ENCODE peak calls at places on chromosomes 1 and 21, in four cellular contexts. J is MM.1S, E is H9, K is PC-3. M is an unnamed sample.

GRCh38 chr1:167984886-167985489 is 48.1 kb upstream of the MPC2 start:
- DNase-seq in K (no peak), J (no peak), E (no peak), M (no peak)

GRCh38 chr1:23838401-23838866 is 13.2 kb upstream of the HMGCL start:
- DNase-seq in J (peak; percentile 52), E (peak; percentile 64), K (peak; percentile 49), M (peak; percentile 13)

GRCh38 chr1:176849281-176849680 is 315.2 kb downstream of the ASTN1 start:
- DNase-seq in J (no peak), E (no peak), K (no peak), M (no peak)

GRCh38 chr1:152801333-152801732 is 4.8 kb downstream of the LCE1D start:
- DNase-seq in K (no peak), E (no peak), J (no peak), M (no peak)

GRCh38 chr1:202618387-202619022 is 91.7 kb downstream of the SYT2 start:
- DNase-seq in K (peak; percentile 23), E (no peak), J (no peak), M (peak; percentile 68)

GRCh38 chr1:78651247-78651646 is 1.6 kb downstream of the IFI44 start:
- DNase-seq in K (no peak), E (no peak), J (no peak), M (peak; percentile 13)

GRCh38 chr1:155241069-155241679 is 14.1 kb downstream of the ENTREP3 start:
- DNase-seq in J (peak; percentile 89), K (peak; percentile 89), E (peak; percentile 78), M (peak; percentile 83)

GRCh38 chr1:231596337-231596791 is 30.2 kb upstream of the DISC1 start:
- DNase-seq in K (no peak), J (no peak), E (no peak), M (no peak)

GRCh38 chr1:170586942-170587593 is 55.1 kb downstream of the GORAB start:
- DNase-seq in K (no peak), E (no peak), J (no peak), M (peak; percentile 40)

GRCh38 chr1:34237416-34237815 is 60.7 kb downstream of the C1orf94 start:
- DNase-seq in E (no peak), J (no peak), K (no peak), M (no peak)

GRCh38 chr1:62716397-62716796 is 28.2 kb upstream of the DOCK7 start:
- DNase-seq in K (no peak), J (no peak), E (no peak), M (no peak)

GRCh38 chr1:238652346-238652968 is 733.9 kb upstream of the CHRM3 start:
- DNase-seq in J (no peak), E (no peak), K (peak; percentile 62), M (peak; percentile 87)

GRCh38 chr1:62318756-62319544 is at the start of gene KANK4:
- DNase-seq in E (peak; percentile 54), J (no peak), K (no peak), M (no peak)

GRCh38 chr1:160664573-160665051 is 17.8 kb upstream of the SLAMF1 start:
- DNase-seq in K (no peak), J (peak; percentile 59), E (no peak), M (no peak)

GRCh38 chr1:161738627-161739287 is 10.8 kb upstream of the DUSP12 start:
- DNase-seq in E (peak; percentile 40), K (peak; percentile 91), J (peak; percentile 66), M (peak; percentile 88)

GRCh38 chr1:51341876-51342496 is 11.6 kb upstream of the TTC39A start:
- DNase-seq in J (no peak), E (no peak), K (no peak), M (no peak)

GRCh38 chr21:41426656-41427311 is 745 bp downstream of the MX1 start:
- DNase-seq in E (peak; percentile 33), K (no peak), J (no peak), M (no peak)

GRCh38 chr1:53107570-53108322 is 34.7 kb downstream of the SLC1A7 start:
- DNase-seq in J (no peak), K (peak; percentile 97), E (no peak), M (peak; percentile 94)

GRCh38 chr1:205259361-205259832 is 31.7 kb downstream of the TMCC2 start:
- DNase-seq in K (no peak), J (peak; percentile 59), E (no peak), M (peak; percentile 54)

GRCh38 chr1:73839922-73840321 is 358.1 kb downstream of the LRRIQ3 start:
- DNase-seq in K (peak; percentile 48), E (no peak), J (peak; percentile 39), M (no peak)

GRCh38 chr21:43676391-43676790 is 17.0 kb downstream of the RRP1B start:
- DNase-seq in J (no peak), K (no peak), E (no peak), M (no peak)

GRCh38 chr1:207309775-207310273 is 11.7 kb upstream of the CD55 start:
- DNase-seq in J (no peak), K (peak; percentile 93), E (no peak), M (peak; percentile 70)

GRCh38 chr1:207888647-207889046 is 22.3 kb downstream of the CD34 start:
- DNase-seq in E (no peak), J (no peak), K (no peak), M (no peak)

GRCh38 chr1:55695553-55695952 is 480.4 kb upstream of the USP24 start:
- DNase-seq in E (no peak), J (no peak), K (no peak), M (peak; percentile 43)

GRCh38 chr1:220521755-220522154 is 6.2 kb upstream of the MARK1 start:
- DNase-seq in K (peak; percentile 42), E (no peak), J (no peak), M (no peak)

GRCh38 chr1:214569357-214570004 is 18.1 kb upstream of the PTPN14 start:
- DNase-seq in K (peak; percentile 85), J (no peak), E (no peak), M (peak; percentile 82)

GRCh38 chr21:20419780-20420179 is 578.4 kb upstream of the NCAM2 start:
- DNase-seq in E (no peak), K (no peak), J (no peak), M (no peak)

GRCh38 chr1:5747428-5748285 is 244.6 kb downstream of the NPHP4 start:
- DNase-seq in E (peak; percentile 39), K (no peak), J (no peak), M (no peak)

GRCh38 chr1:211732276-211732571 is 56.8 kb upstream of the NEK2 start:
- DNase-seq in J (no peak), E (no peak), K (no peak), M (no peak)

GRCh38 chr1:236760986-236761385 is 34.1 kb upstream of the MTR start:
- DNase-seq in J (no peak), E (no peak), K (no peak), M (no peak)

GRCh38 chr1:25347556-25347955 is 9.4 kb downstream of the TMEM50A start:
- DNase-seq in J (no peak), K (no peak), E (no peak), M (no peak)

GRCh38 chr1:25338188-25338981 is at the start of gene TMEM50A:
- DNase-seq in E (peak; percentile 92), J (peak; percentile 89), K (peak; percentile 79), M (peak; percentile 79)

GRCh38 chr1:25343872-25344271 is 5.7 kb downstream of the TMEM50A start:
- DNase-seq in K (peak; percentile 52), J (no peak), E (no peak), M (peak; percentile 89)

GRCh38 chr1:25341746-25342145 is 3.6 kb downstream of the TMEM50A start:
- DNase-seq in J (no peak), K (no peak), E (no peak), M (no peak)

GRCh38 chr1:25342846-25343245 is 4.7 kb downstream of the TMEM50A start:
- DNase-seq in J (no peak), E (no peak), K (no peak), M (no peak)
- H3K9ac ChIP-seq in J (no peak overlapping the region), E (no peak overlapping the region), K (no peak overlapping the region), M (no peak overlapping the region)

DNA sequence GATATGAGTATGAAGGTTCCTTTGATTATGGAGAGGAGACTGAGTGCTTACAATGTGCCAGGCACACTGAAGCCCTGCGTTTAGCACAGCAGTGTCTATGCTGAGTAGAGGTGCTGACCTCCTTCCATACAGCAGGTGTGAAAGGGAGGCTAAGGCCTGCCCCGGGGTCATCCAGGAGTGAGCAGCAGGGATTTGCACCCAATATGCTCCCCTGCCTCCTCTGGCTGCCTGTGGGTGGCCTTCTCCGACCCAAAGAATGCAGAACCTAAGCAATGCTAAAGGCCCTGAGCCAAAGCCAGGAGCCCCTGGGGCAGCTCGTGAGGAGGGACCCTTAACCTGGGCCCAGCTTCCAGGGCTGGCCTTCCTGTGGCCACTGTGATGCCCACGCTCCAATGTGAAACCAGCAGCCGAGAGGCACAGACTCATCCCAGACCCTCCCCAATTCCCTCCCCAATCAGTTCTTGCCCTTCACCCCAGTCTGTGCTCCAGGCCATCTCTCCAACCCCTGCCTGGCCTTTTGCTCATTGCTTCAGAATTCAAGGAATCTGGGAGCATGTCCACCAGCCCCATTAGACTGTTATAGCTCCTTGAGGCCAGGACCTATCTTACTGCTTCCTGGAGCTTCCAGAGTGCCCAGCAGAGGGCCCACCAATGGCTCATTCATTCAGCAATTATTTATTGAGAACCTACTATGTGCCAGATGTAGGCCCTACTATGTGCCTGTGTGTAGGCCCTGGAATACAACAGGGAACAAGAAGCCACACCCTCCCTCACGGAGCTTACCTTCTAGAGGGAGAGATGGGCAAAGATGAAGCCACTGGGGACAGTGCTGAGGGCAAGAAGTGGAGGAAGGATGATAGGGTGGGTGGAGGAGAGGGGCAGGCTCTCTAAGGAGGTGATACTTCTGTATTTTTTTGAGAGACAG is 53.3 kb downstream of the TAS1R2 start:
- DNase-seq in E (no peak), K (no peak), J (no peak), M (no peak)
- TF ChIP-seq CTCF in E (no peak), K (no peak), J (no peak), M (no peak)

GRCh38 chr1:33047839-33048305 is 11.2 kb upstream of the AK2 start:
- DNase-seq in E (no peak), K (peak; percentile 58), J (no peak), M (peak; percentile 44)
- H3K9ac ChIP-seq in E (no peak overlapping the region), K (no peak overlapping the region), J (no peak overlapping the region), M (no peak overlapping the region)

GRCh38 chr21:45013271-45013841 is 61.0 kb upstream of the ADARB1 start:
- DNase-seq in E (peak; percentile 73), K (no peak), J (no peak), M (no peak)

GRCh38 chr21:45012661-45013270 is 61.6 kb upstream of the ADARB1 start:
- DNase-seq in J (no peak), E (peak; percentile 90), K (no peak), M (no peak)

GRCh38 chr21:45011426-45011825 is 63.0 kb upstream of the ADARB1 start:
- DNase-seq in K (no peak), J (no peak), E (no peak), M (no peak)

GRCh38 chr21:45010860-45011259 is 63.5 kb upstream of the ADARB1 start:
- DNase-seq in K (no peak), J (no peak), E (no peak), M (no peak)

DNA sequence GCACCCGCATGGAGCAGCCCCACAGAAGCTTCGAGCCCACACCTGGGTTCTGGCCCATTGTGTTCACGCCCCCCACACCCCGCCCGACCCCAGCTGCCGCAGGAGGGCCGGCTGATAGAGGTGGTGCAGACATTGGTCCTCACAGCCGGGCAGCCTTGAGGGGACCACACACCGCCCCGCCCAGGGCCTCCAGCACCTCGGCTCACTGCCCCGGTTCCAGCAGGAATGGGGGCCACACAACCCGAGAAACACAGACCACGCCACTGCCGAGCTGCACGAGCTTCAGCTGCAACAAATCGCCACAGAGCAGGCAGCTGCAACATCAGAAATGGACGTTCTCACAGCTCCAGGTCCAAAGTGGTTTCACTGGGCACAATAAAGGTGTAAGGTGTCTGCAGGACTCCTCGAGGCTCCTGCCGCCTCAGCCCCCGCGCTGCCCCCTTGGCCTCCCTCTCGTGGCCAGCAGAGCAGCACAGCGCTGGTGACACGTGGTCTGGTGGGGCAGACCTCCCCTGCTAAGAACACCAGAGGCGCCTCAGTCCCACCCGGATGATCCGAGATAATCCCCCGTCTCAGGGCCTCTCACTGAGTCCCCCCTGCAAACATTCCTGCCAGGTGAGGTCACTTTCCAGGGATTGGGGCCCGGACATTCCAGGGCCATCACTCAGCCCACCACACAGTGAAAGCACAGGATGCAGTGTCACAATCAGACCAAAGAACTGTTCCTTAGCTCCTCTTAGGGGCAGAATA is 62.3 kb upstream of the ADARB1 start:
- DNase-seq in K (peak; percentile 99), E (peak; percentile 92), J (no peak), M (peak; percentile 94)
- TF ChIP-seq CTCF in K (no peak), E (peak; percentile 37), J (no peak), M (no peak)